ENCODE peak calls at places on chromosomes 2 and 18, in five cellular contexts. P is A549, J is KG1, E is mammary epithelial cell, W is mesothelial cell of epicardium. R is an unnamed sample.

GRCh38 chr18:45625596-45625995 is 10.3 kb downstream of the SLC14A2 start:
- DNase-seq in E (no peak), J (no peak), W (no peak), P (no peak), R (no peak)

GRCh38 chr2:9336534-9337354 is 86.6 kb downstream of the ITGB1BP1 start:
- DNase-seq in J (no peak), P (peak; percentile 71), E (peak; percentile 90), W (peak; percentile 90), R (peak; percentile 49)

GRCh38 chr2:135561925-135562324 is 30.6 kb downstream of the R3HDM1 start:
- DNase-seq in E (no peak), P (no peak), J (no peak), W (no peak), R (no peak)

GRCh38 chr2:158006961-158007664 is 94.6 kb upstream of the UPP2 start:
- DNase-seq in E (no peak), W (no peak), J (no peak), P (peak; percentile 6), R (no peak)

GRCh38 chr2:42855221-42855970 is 63.0 kb upstream of the HAAO start:
- DNase-seq in E (no peak), J (no peak), W (no peak), P (no peak), R (no peak)

GRCh38 chr2:225894240-225894980 is 494.9 kb downstream of the NYAP2 start:
- DNase-seq in W (no peak), E (peak; percentile 46), J (no peak), P (peak; percentile 62), R (no peak)

GRCh38 chr2:237254911-237255578 is 158.9 kb downstream of the COL6A3 start:
- DNase-seq in P (no peak), W (no peak), E (peak; percentile 60), J (no peak), R (no peak)

GRCh38 chr18:3261393-3262233 is at the start of gene MYL12B:
- DNase-seq in E (peak; percentile 82), P (peak; percentile 82), W (peak; percentile 83), J (peak; percentile 84), R (peak; percentile 77)

GRCh38 chr2:189444322-189444721 is 3.0 kb downstream of the WDR75 start:
- DNase-seq in W (no peak), J (no peak), E (peak; percentile 16), P (no peak), R (no peak)

GRCh38 chr2:111667542-111668273 is 216.3 kb downstream of the ANAPC1 start:
- DNase-seq in J (no peak), E (peak; percentile 60), W (no peak), P (peak; percentile 42), R (no peak)

GRCh38 chr18:25066536-25066935 is 285.4 kb downstream of the ZNF521 start:
- DNase-seq in E (no peak), W (no peak), P (no peak), J (no peak), R (no peak)

GRCh38 chr2:46847185-46847710 is 68.4 kb downstream of the MCFD2 start:
- DNase-seq in J (no peak), P (peak; percentile 90), W (peak; percentile 78), E (peak; percentile 85), R (no peak)

GRCh38 chr18:11909597-11910026 is 1.5 kb upstream of the MPPE1 start:
- DNase-seq in P (no peak), E (peak; percentile 54), W (no peak), J (no peak), R (no peak)

R was measured in HuH-7.5.